ENCODE peak calls at places on chromosomes 3 and 15, in four cellular contexts. One of them, this sample, is unnamed.

GRCh38 chr15:36499751-36500389 is 79.6 kb upstream of the CDIN1 start:
- DNase-seq in activated T-helper 9 cell treated with anti-CD3 and anti-CD28 coated beads, Interleukin-2, amount 50 U/mL, for 16 hours: no peak
- DNase-seq in suprapubic skin: no peak
- DNase-seq in mucosa of descending colon: no peak
- DNase-seq in this sample: no peak

GRCh38 chr3:116483135-116483534 is 37.8 kb upstream of the LSAMP start:
- DNase-seq in activated T-helper 9 cell treated with anti-CD3 and anti-CD28 coated beads, Interleukin-2, amount 50 U/mL, for 16 hours: no peak
- DNase-seq in suprapubic skin: no peak
- DNase-seq in mucosa of descending colon: no peak
- DNase-seq in this sample: no peak

GRCh38 chr15:68354923-68355322 is 77.0 kb downstream of the ITGA11 start:
- DNase-seq in activated T-helper 9 cell treated with anti-CD3 and anti-CD28 coated beads, Interleukin-2, amount 50 U/mL, for 16 hours: no peak
- DNase-seq in suprapubic skin: no peak
- DNase-seq in mucosa of descending colon: no peak
- DNase-seq in this sample: no peak

GRCh38 chr3:149384911-149385321 is 7.5 kb upstream of the TM4SF1 start:
- DNase-seq in activated T-helper 9 cell treated with anti-CD3 and anti-CD28 coated beads, Interleukin-2, amount 50 U/mL, for 16 hours: no peak
- DNase-seq in suprapubic skin: no peak
- DNase-seq in mucosa of descending colon: no peak
- DNase-seq in this sample: no peak

GRCh38 chr15:41022487-41023090 is 69.3 kb downstream of the CHAC1 start:
- DNase-seq in activated T-helper 9 cell treated with anti-CD3 and anti-CD28 coated beads, Interleukin-2, amount 50 U/mL, for 16 hours: no peak
- DNase-seq in suprapubic skin: no peak
- DNase-seq in mucosa of descending colon: no peak
- DNase-seq in this sample: no peak

GRCh38 chr15:66722757-66723540 is 20.9 kb downstream of the SMAD6 start:
- DNase-seq in activated T-helper 9 cell treated with anti-CD3 and anti-CD28 coated beads, Interleukin-2, amount 50 U/mL, for 16 hours: no peak
- DNase-seq in suprapubic skin: no peak
- DNase-seq in mucosa of descending colon: no peak
- DNase-seq in this sample: no peak

GRCh38 chr15:76973362-76973743 is 21.6 kb upstream of the PSTPIP1 start:
- DNase-seq in activated T-helper 9 cell treated with anti-CD3 and anti-CD28 coated beads, Interleukin-2, amount 50 U/mL, for 16 hours: peak
- DNase-seq in suprapubic skin: no peak
- DNase-seq in mucosa of descending colon: no peak
- DNase-seq in this sample: no peak

GRCh38 chr3:163605915-163606314 is 1472.4 kb downstream of the SI start:
- DNase-seq in activated T-helper 9 cell treated with anti-CD3 and anti-CD28 coated beads, Interleukin-2, amount 50 U/mL, for 16 hours: no peak
- DNase-seq in suprapubic skin: no peak
- DNase-seq in mucosa of descending colon: no peak
- DNase-seq in this sample: no peak

GRCh38 chr3:61574854-61575253 is 13.5 kb downstream of the PTPRG start:
- DNase-seq in activated T-helper 9 cell treated with anti-CD3 and anti-CD28 coated beads, Interleukin-2, amount 50 U/mL, for 16 hours: no peak
- DNase-seq in suprapubic skin: no peak
- DNase-seq in mucosa of descending colon: no peak
- DNase-seq in this sample: no peak

GRCh38 chr3:39494781-39495180 is 27.3 kb downstream of the MOBP start:
- DNase-seq in activated T-helper 9 cell treated with anti-CD3 and anti-CD28 coated beads, Interleukin-2, amount 50 U/mL, for 16 hours: no peak
- DNase-seq in suprapubic skin: no peak
- DNase-seq in mucosa of descending colon: no peak
- DNase-seq in this sample: no peak

GRCh38 chr15:99481406-99481805 is 84.4 kb upstream of the MEF2A start:
- DNase-seq in activated T-helper 9 cell treated with anti-CD3 and anti-CD28 coated beads, Interleukin-2, amount 50 U/mL, for 16 hours: no peak
- DNase-seq in suprapubic skin: no peak
- DNase-seq in mucosa of descending colon: no peak
- DNase-seq in this sample: no peak

This sample was measured in lower leg skin.